ENCODE peak calls at places on chromosomes 5 and 9, in seven cellular contexts. E, H, U, Q, N, A and D are unnamed samples.

GRCh38 chr9:4297151-4297794 is 2.6 kb downstream of the GLIS3 start:
- DNase-seq in E (no peak), H (peak; percentile 67), U (peak; percentile 89), Q (peak; percentile 84), N (no peak), A (peak; percentile 87), D (no peak)

GRCh38 chr5:61450880-61451279 is 118.8 kb downstream of the ZSWIM6 start:
- DNase-seq in E (no peak), H (no peak), U (no peak), Q (no peak), N (no peak), A (no peak), D (peak; percentile 68)

GRCh38 chr5:126516852-126517251 is 78.2 kb downstream of the ALDH7A1 start:
- DNase-seq in E (no peak), H (no peak), U (no peak), Q (no peak), N (no peak), A (no peak), D (no peak)

GRCh38 chr9:136671646-136672430 is 9.1 kb downstream of the EGFL7 start:
- DNase-seq in E (no peak), H (no peak), U (peak; percentile 89), Q (peak; percentile 57), N (peak; percentile 86), A (peak; percentile 78), D (no peak)

GRCh38 chr5:99105216-99105615 is 176.4 kb upstream of the CHD1 start:
- DNase-seq in E (no peak), H (no peak), U (no peak), Q (no peak), N (no peak), A (no peak), D (no peak)

GRCh38 chr5:97297063-97297715 is 114.1 kb upstream of the RIOK2 start:
- DNase-seq in E (no peak), H (no peak), U (peak; percentile 86), Q (peak; percentile 76), N (peak; percentile 44), A (no peak), D (no peak)

GRCh38 chr9:35035851-35036701 is 36.3 kb downstream of the VCP start:
- DNase-seq in E (no peak), H (peak; percentile 39), U (peak; percentile 63), Q (peak; percentile 75), N (peak; percentile 18), A (no peak), D (no peak)

GRCh38 chr9:27870404-27870803 is 297.1 kb upstream of the C9orf72 start:
- DNase-seq in E (no peak), H (no peak), U (no peak), Q (no peak), N (no peak), A (no peak), D (no peak)

GRCh38 chr5:95859327-95860060 is 37.0 kb upstream of the GLRX start:
- DNase-seq in E (no peak), H (no peak), U (no peak), Q (no peak), N (no peak), A (no peak), D (no peak)

GRCh38 chr9:93902780-93903655 is 52.1 kb downstream of the BARX1 start:
- DNase-seq in E (peak; percentile 7), H (no peak), U (peak; percentile 61), Q (peak; percentile 22), N (no peak), A (no peak), D (no peak)

GRCh38 chr5:68290260-68290674 is 74.7 kb downstream of the PIK3R1 start:
- DNase-seq in E (no peak), H (peak; percentile 52), U (no peak), Q (no peak), N (no peak), A (no peak), D (no peak)

GRCh38 chr5:68200288-68200687 is 15.3 kb upstream of the PIK3R1 start:
- DNase-seq in E (no peak), H (no peak), U (no peak), Q (no peak), N (no peak), A (no peak), D (no peak)

GRCh38 chr9:687994-688393 is 153.5 kb upstream of the DMRT1 start:
- DNase-seq in E (no peak), H (no peak), U (no peak), Q (no peak), N (no peak), A (no peak), D (no peak)

GRCh38 chr9:114499528-114499927 is 5.7 kb downstream of the WHRN start:
- DNase-seq in E (no peak), H (no peak), U (no peak), Q (no peak), N (peak; percentile 62), A (no peak), D (no peak)

GRCh38 chr9:35516481-35516880 is 26.6 kb downstream of the RUSC2 start:
- DNase-seq in E (no peak), H (no peak), U (no peak), Q (no peak), N (no peak), A (peak; percentile 33), D (no peak)

GRCh38 chr9:38243993-38244392 is 148.5 kb upstream of the ALDH1B1 start:
- DNase-seq in E (no peak), H (no peak), U (no peak), Q (no peak), N (peak; percentile 59), A (no peak), D (no peak)

GRCh38 chr9:19937121-19937520 is 148.3 kb upstream of the SLC24A2 start:
- DNase-seq in E (no peak), H (no peak), U (no peak), Q (no peak), N (no peak), A (no peak), D (no peak)

GRCh38 chr5:43312076-43312620 is 1.1 kb downstream of the HMGCS1 start:
- DNase-seq in E (no peak), H (no peak), U (no peak), Q (no peak), N (no peak), A (no peak), D (no peak)

GRCh38 chr9:68480807-68481206 is 59.9 kb downstream of the TMEM252 start:
- DNase-seq in E (no peak), H (no peak), U (no peak), Q (no peak), N (no peak), A (no peak), D (no peak)

GRCh38 chr9:16125637-16126036 is 572.8 kb downstream of the CCDC171 start:
- DNase-seq in E (no peak), H (no peak), U (no peak), Q (no peak), N (no peak), A (no peak), D (no peak)

GRCh38 chr9:16132513-16132912 is 579.7 kb downstream of the CCDC171 start:
- DNase-seq in E (no peak), H (no peak), U (no peak), Q (no peak), N (no peak), A (no peak), D (no peak)

GRCh38 chr9:16131269-16131668 is 578.4 kb downstream of the CCDC171 start:
- DNase-seq in E (no peak), H (no peak), U (peak; percentile 67), Q (peak; percentile 36), N (no peak), A (no peak), D (no peak)

GRCh38 chr9:16126042-16126441 is 573.2 kb downstream of the CCDC171 start:
- DNase-seq in E (no peak), H (no peak), U (no peak), Q (no peak), N (no peak), A (no peak), D (no peak)

DNA sequence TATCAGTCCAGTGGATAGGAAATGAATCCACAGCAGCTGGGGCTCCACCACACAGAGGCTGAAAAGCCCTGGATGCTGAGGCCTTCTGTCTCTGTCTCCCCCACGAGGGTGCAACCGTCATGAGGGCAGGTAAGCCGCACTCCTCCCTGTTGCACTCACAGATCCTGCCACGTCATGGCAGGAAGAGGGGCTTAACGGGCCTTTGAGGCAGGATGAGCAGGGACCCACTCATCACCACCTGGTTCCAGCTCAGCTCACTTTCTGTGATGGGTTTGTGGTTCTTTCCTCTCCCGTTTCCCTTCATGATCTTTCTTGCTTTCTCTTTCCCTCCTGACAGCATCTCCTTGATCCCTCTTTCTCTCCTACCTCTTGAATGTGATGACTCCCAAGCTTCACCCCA is 575.2 kb downstream of the CCDC171 start:
- DNase-seq in E (no peak), H (no peak), U (no peak), Q (no peak), N (no peak), A (no peak), D (no peak)
- TF ChIP-seq CTCF in E (no peak), H (no peak), U (no peak), Q (no peak), N (no peak), A (no peak), D (no peak)

DNA sequence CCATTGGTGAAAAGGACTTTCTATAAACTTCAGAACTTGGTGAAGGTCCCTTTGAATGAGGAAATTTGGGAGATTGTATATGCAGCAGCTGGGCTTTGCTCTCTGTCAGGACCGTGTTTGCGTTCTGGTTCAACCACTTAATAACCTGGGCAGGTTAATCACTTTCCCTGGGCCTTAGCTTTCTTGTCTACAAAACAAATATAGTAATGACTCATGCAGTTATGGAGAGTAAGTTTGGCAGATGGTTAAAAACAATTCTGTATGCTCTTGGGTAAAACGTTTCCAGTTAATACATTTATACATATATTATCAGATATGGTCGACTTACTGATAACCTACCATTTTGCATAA is 197.0 kb downstream of the ARHGEF28 start:
- DNase-seq in E (no peak), H (no peak), U (no peak), Q (no peak), N (no peak), A (no peak), D (no peak)
- TF ChIP-seq CTCF in E (no peak), H (no peak), U (no peak), Q (no peak), N (no peak), A (no peak), D (no peak)

DNA sequence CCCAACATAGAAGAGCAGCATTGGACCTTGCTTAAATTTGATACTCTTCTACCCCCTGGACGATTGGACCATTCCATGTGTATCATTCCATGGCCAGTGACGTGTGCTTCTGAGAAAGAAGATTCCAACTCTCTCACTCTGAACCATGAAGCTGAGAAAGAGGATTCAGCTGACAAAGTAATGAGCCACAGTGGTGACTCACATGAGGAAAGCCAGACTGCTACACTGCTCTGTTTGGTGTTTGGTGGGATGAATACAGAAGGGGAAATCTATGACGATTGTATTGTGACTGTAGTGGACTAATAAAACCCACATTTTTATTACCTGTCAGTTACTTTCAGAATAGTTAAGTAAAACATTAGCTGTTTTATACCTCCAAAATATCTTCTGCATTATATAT is 7.5 kb downstream of the HSPA5 start:
- DNase-seq in E (no peak), H (no peak), U (no peak), Q (no peak), N (no peak), A (peak; percentile 40), D (peak; percentile 88)
- TF ChIP-seq CTCF in E (no peak), H (no peak), U (no peak), Q (no peak), N (no peak), A (no peak), D (no peak)

DNA sequence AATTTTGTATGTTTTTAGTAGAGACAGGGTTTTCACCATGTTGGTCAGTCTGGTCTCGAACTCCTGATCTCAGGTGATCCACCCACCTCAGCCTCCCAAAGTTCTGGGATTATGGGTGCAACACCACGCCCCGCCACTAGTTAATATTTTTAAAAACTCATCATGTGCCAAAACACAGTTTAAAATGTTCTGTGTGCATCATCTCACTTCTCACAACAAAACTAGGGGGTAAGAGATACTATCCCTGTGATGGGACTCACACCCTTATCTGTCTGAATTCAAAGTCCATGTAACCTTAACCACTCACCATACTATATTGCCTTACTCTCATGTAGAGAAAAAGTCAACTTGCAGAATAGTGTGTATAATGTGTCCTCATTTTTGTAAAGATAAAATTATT is 2.6 kb downstream of the PKD2L2 start:
- DNase-seq in E (no peak), H (no peak), U (no peak), Q (no peak), N (no peak), A (no peak), D (no peak)
- TF ChIP-seq CTCF in E (peak; percentile 74), H (no peak), U (peak; percentile 67), Q (peak; percentile 54), N (peak; percentile 68), A (no peak), D (no peak)